ENCODE peak calls at places on chromosomes 3 and 15, in six cellular contexts. E is stomach, B is transverse colon, L is Right ventricle myocardium superior, X is germinal center, S is K562. T is an unnamed sample.
A peak's percentile ranks its signal among the peaks of the same experiment; 100 is the strongest.

GRCh38 chr15:66842710-66843441 is 140.8 kb downstream of the SMAD6 start:
- DNase-seq in E (peak; percentile 75), L (peak; percentile 90), X (peak; percentile 29), S (peak; percentile 79), B (peak; percentile 77), T (peak; percentile 91)

GRCh38 chr3:71497367-71497925 is 86.1 kb downstream of the FOXP1 start:
- DNase-seq in S (no peak), L (no peak), B (no peak), E (no peak), X (no peak), T (no peak)

GRCh38 chr3:49916686-49917085 is 12.9 kb downstream of the MON1A start:
- DNase-seq in X (no peak), E (no peak), L (no peak), B (no peak), S (no peak), T (no peak)

GRCh38 chr3:62415312-62415791 is 42.0 kb upstream of the FEZF2 start:
- DNase-seq in L (no peak), S (no peak), B (no peak), E (no peak), X (no peak), T (no peak)

GRCh38 chr15:91948001-91948608 is 94.6 kb downstream of the SLCO3A1 start:
- DNase-seq in S (no peak), B (no peak), X (no peak), L (no peak), E (peak; percentile 29), T (no peak)

GRCh38 chr3:157077565-157077991 is 82.4 kb downstream of the CCNL1 start:
- DNase-seq in X (no peak), S (no peak), B (no peak), L (no peak), E (peak; percentile 4), T (no peak)

GRCh38 chr3:10941972-10942371 is 50.6 kb upstream of the SLC6A1 start:
- DNase-seq in E (no peak), B (no peak), X (peak; percentile 12), L (no peak), S (peak; percentile 68), T (no peak)

GRCh38 chr15:100133001-100133400 is 208.8 kb downstream of the ADAMTS17 start:
- DNase-seq in L (no peak), E (no peak), S (no peak), X (no peak), B (no peak), T (no peak)

GRCh38 chr3:72405943-72406585 is 442.2 kb downstream of the SHQ1 start:
- DNase-seq in S (no peak), B (no peak), X (no peak), L (no peak), E (no peak), T (no peak)

GRCh38 chr3:138881233-138881632 is 46.5 kb upstream of the PIK3CB start:
- DNase-seq in L (no peak), X (no peak), E (no peak), B (peak; percentile 48), S (no peak), T (no peak)

GRCh38 chr15:31300981-31301686 is 25.5 kb upstream of the KLF13 start:
- DNase-seq in E (no peak), L (no peak), B (no peak), S (no peak), X (peak; percentile 76), T (peak; percentile 54)

GRCh38 chr3:65284971-65285370 is 597.2 kb upstream of the ADAMTS9 start:
- DNase-seq in E (no peak), S (no peak), X (no peak), L (no peak), B (no peak), T (no peak)

GRCh38 chr3:140187648-140188221 is 252.8 kb downstream of the CLSTN2 start:
- DNase-seq in X (no peak), B (no peak), S (no peak), E (no peak), L (no peak), T (no peak)

GRCh38 chr3:160134964-160135363 is 90.3 kb upstream of the C3orf80 start:
- DNase-seq in L (no peak), X (no peak), S (no peak), E (no peak), B (no peak), T (no peak)

GRCh38 chr3:87350367-87351199 is 74.2 kb upstream of the POU1F1 start:
- DNase-seq in E (no peak), L (no peak), X (peak; percentile 42), B (no peak), S (peak; percentile 40), T (no peak)